ENCODE peak calls at places on chromosomes 12 and 14, in five cellular contexts. N is NCI-H446, A is EH, T is HEK293T, D is NCI-H2171 treated with DMSO at 0.1 percent for 48 hours. K is an unnamed sample.

GRCh38 chr14:104026024-104026423 is 59.5 kb upstream of the ASPG start:
- DNase-seq in T (no peak), A (no peak), D (no peak), N (no peak), K (no peak)

GRCh38 chr14:58243790-58244555 is 670 bp upstream of the PSMA3 start:
- DNase-seq in A (peak), D (peak), T (no peak), N (peak), K (no peak)

GRCh38 chr12:78568326-78569020 is 296.1 kb upstream of the SYT1 start:
- DNase-seq in A (peak), D (peak), T (no peak), N (peak), K (no peak)

GRCh38 chr12:182381-182883 is 31.5 kb downstream of the SLC6A12 start:
- DNase-seq in D (no peak), A (peak), T (no peak), N (no peak), K (no peak)

GRCh38 chr12:84157170-84157569 is 755.4 kb downstream of the SLC6A15 start:
- DNase-seq in N (no peak), D (no peak), T (no peak), A (no peak), K (no peak)

GRCh38 chr14:95465936-95466335 is 50.5 kb downstream of the SYNE3 start:
- DNase-seq in N (no peak), T (no peak), A (no peak), D (no peak), K (no peak)

GRCh38 chr14:103519043-103519836 is 3.4 kb downstream of the CKB start:
- DNase-seq in T (no peak), D (no peak), N (peak), A (peak), K (no peak)

GRCh38 chr14:71001742-71002141 is 94.5 kb downstream of the PCNX1 start:
- DNase-seq in T (no peak), A (no peak), D (no peak), N (no peak), K (no peak)

GRCh38 chr12:41174602-41175001 is 13.5 kb upstream of the PDZRN4 start:
- DNase-seq in N (peak), T (no peak), A (no peak), D (peak), K (no peak)

GRCh38 chr12:42125372-42125767 is 19.3 kb downstream of the GXYLT1 start:
- DNase-seq in A (no peak), N (no peak), D (no peak), T (no peak), K (no peak)

GRCh38 chr12:69977991-69978390 is 153.0 kb downstream of the MYRFL start:
- DNase-seq in T (no peak), N (no peak), D (no peak), A (no peak), K (no peak)

GRCh38 chr14:39396448-39396847 is 35.8 kb downstream of the FBXO33 start:
- DNase-seq in A (peak), N (no peak), T (no peak), D (peak), K (no peak)

GRCh38 chr12:104738371-104738710 is 219.7 kb downstream of the SLC41A2 start:
- DNase-seq in D (peak), A (no peak), T (no peak), N (no peak), K (no peak)

GRCh38 chr12:11882301-11883019 is 188.3 kb upstream of the BCL2L14 start:
- DNase-seq in T (no peak), N (no peak), D (no peak), A (peak), K (no peak)

GRCh38 chr14:64970776-64971451 is 1.2 kb downstream of the RAB15 start:
- DNase-seq in D (peak), T (no peak), N (no peak), A (peak), K (peak)

GRCh38 chr12:83664650-83665049 is 977.9 kb downstream of the TMTC2 start:
- DNase-seq in T (peak), D (peak), A (no peak), N (peak), K (peak)

GRCh38 chr12:57001448-57001906 is 4.9 kb downstream of the ZBTB39 start:
- DNase-seq in D (peak), T (peak), N (peak), A (peak), K (peak)

GRCh38 chr12:22100952-22101748 is 55.1 kb downstream of the CMAS start:
- DNase-seq in N (peak), D (no peak), A (peak), T (no peak), K (peak)

GRCh38 chr12:76883151-76883550 is 4.3 kb upstream of the CSRP2 start:
- DNase-seq in D (no peak), N (no peak), T (no peak), A (peak), K (no peak)

GRCh38 chr12:9951026-9951652 is 19.0 kb upstream of the CLEC2A start:
- DNase-seq in T (no peak), N (no peak), A (no peak), D (no peak), K (no peak)

GRCh38 chr12:48861111-48861510 is 4.6 kb downstream of the RND1 start:
- DNase-seq in A (no peak), D (no peak), N (no peak), T (no peak), K (no peak)

GRCh38 chr12:54139030-54139429 is 49.8 kb downstream of the SMUG1 start:
- DNase-seq in A (peak), N (no peak), D (no peak), T (no peak), K (no peak)

GRCh38 chr14:35400707-35401421 is 3.7 kb downstream of the NFKBIA start:
- DNase-seq in T (no peak), A (no peak), D (no peak), N (no peak), K (no peak)

GRCh38 chr14:59358105-59358504 is 107.1 kb downstream of the GPR135 start:
- DNase-seq in N (no peak), T (no peak), A (peak), D (no peak), K (no peak)

GRCh38 chr12:113461666-113462065 is 10.0 kb downstream of the LHX5 start:
- DNase-seq in T (peak), A (peak), D (peak), N (no peak), K (peak)

GRCh38 chr12:80939231-80939950 is 1.7 kb upstream of the LIN7A start:
- DNase-seq in T (no peak), N (peak), D (no peak), A (peak), K (no peak)

GRCh38 chr14:69712217-69712565 is 54.8 kb upstream of the SRSF5 start:
- DNase-seq in A (no peak), D (peak), T (no peak), N (peak), K (no peak)

GRCh38 chr12:130185455-130186100 is 23.3 kb downstream of the FZD10 start:
- DNase-seq in T (no peak), A (no peak), D (no peak), N (no peak), K (no peak)

GRCh38 chr12:68560823-68561422 is 49.8 kb upstream of the RAP1B start:
- DNase-seq in D (no peak), T (no peak), A (peak), N (no peak), K (no peak)

GRCh38 chr12:57726151-57726883 is 12.2 kb downstream of the AGAP2 start:
- DNase-seq in A (peak), N (peak), D (peak), T (peak), K (peak)

GRCh38 chr12:78430501-78430900 is 434.1 kb upstream of the SYT1 start:
- DNase-seq in A (no peak), D (no peak), T (no peak), N (no peak), K (no peak)

GRCh38 chr12:28550757-28551381 is 360.6 kb downstream of the CCDC91 start:
- DNase-seq in A (peak), D (no peak), N (no peak), T (no peak), K (no peak)

GRCh38 chr12:56880416-56881035 is 53.7 kb downstream of the SDR9C7 start:
- DNase-seq in T (no peak), D (no peak), N (no peak), A (peak), K (no peak)

GRCh38 chr12:122843472-122843871 is 8.2 kb downstream of the HIP1R start:
- DNase-seq in N (no peak), D (no peak), A (no peak), T (no peak), K (no peak)